ENCODE peak calls at places on chromosome 13, in seven cellular contexts. One of them, this sample, is unnamed.

GRCh38 chr13:48505597-48506091 is 27.2 kb downstream of the RCBTB2 start:
- DNase-seq in AG10803: peak; percentile 88
- DNase-seq in WTC11: no peak
- DNase-seq in left cardiac atrium: no peak
- DNase-seq in HepG2: no peak
- DNase-seq in activated CD4-positive, alpha-beta T cell treated with anti-CD3 and anti-CD28 coated beads, Interleukin-2, amount 10 ng/mL, durations not matched to agents 7 days and 5 days: peak; percentile 82
- DNase-seq in activated T-helper 1 cell treated with anti-CD3 and anti-CD28 coated beads, Interleukin-12 subunit alpha, Interleukin-12 subunit beta, Interleukin-2, Interleukin-4 antibody, amounts not matched to agents 30 ng/mL and 10 ng/mL and 1 ng/mL, durations not matched to agents 14 hours and 24 hours and 36 hours: peak; percentile 57
- DNase-seq in this sample: no peak

GRCh38 chr13:97364031-97364430 is 69.9 kb upstream of the RAP2A start:
- DNase-seq in AG10803: no peak
- DNase-seq in WTC11: no peak
- DNase-seq in left cardiac atrium: no peak
- DNase-seq in HepG2: no peak
- DNase-seq in activated CD4-positive, alpha-beta T cell treated with anti-CD3 and anti-CD28 coated beads, Interleukin-2, amount 10 ng/mL, durations not matched to agents 7 days and 5 days: no peak
- DNase-seq in activated T-helper 1 cell treated with anti-CD3 and anti-CD28 coated beads, Interleukin-12 subunit alpha, Interleukin-12 subunit beta, Interleukin-2, Interleukin-4 antibody, amounts not matched to agents 30 ng/mL and 10 ng/mL and 1 ng/mL, durations not matched to agents 14 hours and 24 hours and 36 hours: no peak
- DNase-seq in this sample: no peak

GRCh38 chr13:32881074-32881791 is 135.0 kb upstream of the KL start:
- DNase-seq in AG10803: peak; percentile 85
- DNase-seq in WTC11: no peak
- DNase-seq in left cardiac atrium: no peak
- DNase-seq in HepG2: no peak
- DNase-seq in activated CD4-positive, alpha-beta T cell treated with anti-CD3 and anti-CD28 coated beads, Interleukin-2, amount 10 ng/mL, durations not matched to agents 7 days and 5 days: no peak
- DNase-seq in activated T-helper 1 cell treated with anti-CD3 and anti-CD28 coated beads, Interleukin-12 subunit alpha, Interleukin-12 subunit beta, Interleukin-2, Interleukin-4 antibody, amounts not matched to agents 30 ng/mL and 10 ng/mL and 1 ng/mL, durations not matched to agents 14 hours and 24 hours and 36 hours: no peak
- DNase-seq in this sample: no peak

GRCh38 chr13:51923983-51924539 is 62.3 kb downstream of the CCDC70 start:
- DNase-seq in AG10803: no peak
- DNase-seq in WTC11: peak; percentile 46
- DNase-seq in left cardiac atrium: no peak
- DNase-seq in HepG2: peak; percentile 44
- DNase-seq in activated CD4-positive, alpha-beta T cell treated with anti-CD3 and anti-CD28 coated beads, Interleukin-2, amount 10 ng/mL, durations not matched to agents 7 days and 5 days: no peak
- DNase-seq in activated T-helper 1 cell treated with anti-CD3 and anti-CD28 coated beads, Interleukin-12 subunit alpha, Interleukin-12 subunit beta, Interleukin-2, Interleukin-4 antibody, amounts not matched to agents 30 ng/mL and 10 ng/mL and 1 ng/mL, durations not matched to agents 14 hours and 24 hours and 36 hours: no peak
- DNase-seq in this sample: peak; percentile 52

GRCh38 chr13:112696869-112697465 is 7.1 kb downstream of the ATP11A start:
- DNase-seq in AG10803: no peak
- DNase-seq in WTC11: peak; percentile 6
- DNase-seq in left cardiac atrium: no peak
- DNase-seq in HepG2: no peak
- DNase-seq in activated CD4-positive, alpha-beta T cell treated with anti-CD3 and anti-CD28 coated beads, Interleukin-2, amount 10 ng/mL, durations not matched to agents 7 days and 5 days: no peak
- DNase-seq in activated T-helper 1 cell treated with anti-CD3 and anti-CD28 coated beads, Interleukin-12 subunit alpha, Interleukin-12 subunit beta, Interleukin-2, Interleukin-4 antibody, amounts not matched to agents 30 ng/mL and 10 ng/mL and 1 ng/mL, durations not matched to agents 14 hours and 24 hours and 36 hours: no peak
- DNase-seq in this sample: no peak

GRCh38 chr13:31267126-31267784 is 67.5 kb downstream of the B3GLCT start:
- DNase-seq in AG10803: no peak
- DNase-seq in WTC11: no peak
- DNase-seq in left cardiac atrium: no peak
- DNase-seq in HepG2: no peak
- DNase-seq in activated CD4-positive, alpha-beta T cell treated with anti-CD3 and anti-CD28 coated beads, Interleukin-2, amount 10 ng/mL, durations not matched to agents 7 days and 5 days: no peak
- DNase-seq in activated T-helper 1 cell treated with anti-CD3 and anti-CD28 coated beads, Interleukin-12 subunit alpha, Interleukin-12 subunit beta, Interleukin-2, Interleukin-4 antibody, amounts not matched to agents 30 ng/mL and 10 ng/mL and 1 ng/mL, durations not matched to agents 14 hours and 24 hours and 36 hours: no peak
- DNase-seq in this sample: no peak

GRCh38 chr13:61156753-61157152 is 258.9 kb downstream of the PCDH20 start:
- DNase-seq in AG10803: no peak
- DNase-seq in WTC11: no peak
- DNase-seq in left cardiac atrium: no peak
- DNase-seq in HepG2: no peak
- DNase-seq in activated CD4-positive, alpha-beta T cell treated with anti-CD3 and anti-CD28 coated beads, Interleukin-2, amount 10 ng/mL, durations not matched to agents 7 days and 5 days: no peak
- DNase-seq in activated T-helper 1 cell treated with anti-CD3 and anti-CD28 coated beads, Interleukin-12 subunit alpha, Interleukin-12 subunit beta, Interleukin-2, Interleukin-4 antibody, amounts not matched to agents 30 ng/mL and 10 ng/mL and 1 ng/mL, durations not matched to agents 14 hours and 24 hours and 36 hours: no peak
- DNase-seq in this sample: no peak

GRCh38 chr13:22461854-22462565 is 718.8 kb upstream of the SGCG start:
- DNase-seq in AG10803: no peak
- DNase-seq in WTC11: no peak
- DNase-seq in left cardiac atrium: no peak
- DNase-seq in HepG2: no peak
- DNase-seq in activated CD4-positive, alpha-beta T cell treated with anti-CD3 and anti-CD28 coated beads, Interleukin-2, amount 10 ng/mL, durations not matched to agents 7 days and 5 days: no peak
- DNase-seq in activated T-helper 1 cell treated with anti-CD3 and anti-CD28 coated beads, Interleukin-12 subunit alpha, Interleukin-12 subunit beta, Interleukin-2, Interleukin-4 antibody, amounts not matched to agents 30 ng/mL and 10 ng/mL and 1 ng/mL, durations not matched to agents 14 hours and 24 hours and 36 hours: no peak
- DNase-seq in this sample: no peak

GRCh38 chr13:112057736-112058518 is 9.0 kb upstream of the SOX1 start:
- DNase-seq in AG10803: no peak
- DNase-seq in WTC11: peak; percentile 50
- DNase-seq in left cardiac atrium: no peak
- DNase-seq in HepG2: no peak
- DNase-seq in activated CD4-positive, alpha-beta T cell treated with anti-CD3 and anti-CD28 coated beads, Interleukin-2, amount 10 ng/mL, durations not matched to agents 7 days and 5 days: no peak
- DNase-seq in activated T-helper 1 cell treated with anti-CD3 and anti-CD28 coated beads, Interleukin-12 subunit alpha, Interleukin-12 subunit beta, Interleukin-2, Interleukin-4 antibody, amounts not matched to agents 30 ng/mL and 10 ng/mL and 1 ng/mL, durations not matched to agents 14 hours and 24 hours and 36 hours: no peak
- DNase-seq in this sample: no peak

GRCh38 chr13:98173431-98173921 is 3.6 kb downstream of the RNF113B start:
- DNase-seq in AG10803: peak; percentile 100
- DNase-seq in WTC11: no peak
- DNase-seq in left cardiac atrium: peak; percentile 37
- DNase-seq in HepG2: peak; percentile 95
- DNase-seq in activated CD4-positive, alpha-beta T cell treated with anti-CD3 and anti-CD28 coated beads, Interleukin-2, amount 10 ng/mL, durations not matched to agents 7 days and 5 days: no peak
- DNase-seq in activated T-helper 1 cell treated with anti-CD3 and anti-CD28 coated beads, Interleukin-12 subunit alpha, Interleukin-12 subunit beta, Interleukin-2, Interleukin-4 antibody, amounts not matched to agents 30 ng/mL and 10 ng/mL and 1 ng/mL, durations not matched to agents 14 hours and 24 hours and 36 hours: no peak
- DNase-seq in this sample: peak; percentile 26

GRCh38 chr13:113547248-113547971 is 37.1 kb upstream of the TFDP1 start:
- DNase-seq in AG10803: peak; percentile 47
- DNase-seq in WTC11: no peak
- DNase-seq in left cardiac atrium: no peak
- DNase-seq in HepG2: no peak
- DNase-seq in activated CD4-positive, alpha-beta T cell treated with anti-CD3 and anti-CD28 coated beads, Interleukin-2, amount 10 ng/mL, durations not matched to agents 7 days and 5 days: peak; percentile 3
- DNase-seq in activated T-helper 1 cell treated with anti-CD3 and anti-CD28 coated beads, Interleukin-12 subunit alpha, Interleukin-12 subunit beta, Interleukin-2, Interleukin-4 antibody, amounts not matched to agents 30 ng/mL and 10 ng/mL and 1 ng/mL, durations not matched to agents 14 hours and 24 hours and 36 hours: no peak
- DNase-seq in this sample: no peak

GRCh38 chr13:90389537-90389936 is 958.0 kb upstream of the MIR17HG start:
- DNase-seq in AG10803: no peak
- DNase-seq in WTC11: no peak
- DNase-seq in left cardiac atrium: no peak
- DNase-seq in HepG2: no peak
- DNase-seq in activated CD4-positive, alpha-beta T cell treated with anti-CD3 and anti-CD28 coated beads, Interleukin-2, amount 10 ng/mL, durations not matched to agents 7 days and 5 days: no peak
- DNase-seq in activated T-helper 1 cell treated with anti-CD3 and anti-CD28 coated beads, Interleukin-12 subunit alpha, Interleukin-12 subunit beta, Interleukin-2, Interleukin-4 antibody, amounts not matched to agents 30 ng/mL and 10 ng/mL and 1 ng/mL, durations not matched to agents 14 hours and 24 hours and 36 hours: no peak
- DNase-seq in this sample: no peak

GRCh38 chr13:113812140-113813036 is 51.5 kb downstream of the GAS6 start:
- DNase-seq in AG10803: no peak
- DNase-seq in WTC11: no peak
- DNase-seq in left cardiac atrium: no peak
- DNase-seq in HepG2: no peak
- DNase-seq in activated CD4-positive, alpha-beta T cell treated with anti-CD3 and anti-CD28 coated beads, Interleukin-2, amount 10 ng/mL, durations not matched to agents 7 days and 5 days: no peak
- DNase-seq in activated T-helper 1 cell treated with anti-CD3 and anti-CD28 coated beads, Interleukin-12 subunit alpha, Interleukin-12 subunit beta, Interleukin-2, Interleukin-4 antibody, amounts not matched to agents 30 ng/mL and 10 ng/mL and 1 ng/mL, durations not matched to agents 14 hours and 24 hours and 36 hours: no peak
- DNase-seq in this sample: no peak

GRCh38 chr13:67224148-67224846 is 5.8 kb downstream of the PCDH9 start:
- DNase-seq in AG10803: peak; percentile 67
- DNase-seq in WTC11: peak; percentile 43
- DNase-seq in left cardiac atrium: peak; percentile 75
- DNase-seq in HepG2: peak; percentile 56
- DNase-seq in activated CD4-positive, alpha-beta T cell treated with anti-CD3 and anti-CD28 coated beads, Interleukin-2, amount 10 ng/mL, durations not matched to agents 7 days and 5 days: peak; percentile 55
- DNase-seq in activated T-helper 1 cell treated with anti-CD3 and anti-CD28 coated beads, Interleukin-12 subunit alpha, Interleukin-12 subunit beta, Interleukin-2, Interleukin-4 antibody, amounts not matched to agents 30 ng/mL and 10 ng/mL and 1 ng/mL, durations not matched to agents 14 hours and 24 hours and 36 hours: no peak
- DNase-seq in this sample: peak; percentile 54

GRCh38 chr13:97261254-97262015 is 39.3 kb downstream of the MBNL2 start:
- DNase-seq in AG10803: no peak
- DNase-seq in WTC11: no peak
- DNase-seq in left cardiac atrium: no peak
- DNase-seq in HepG2: no peak
- DNase-seq in activated CD4-positive, alpha-beta T cell treated with anti-CD3 and anti-CD28 coated beads, Interleukin-2, amount 10 ng/mL, durations not matched to agents 7 days and 5 days: no peak
- DNase-seq in activated T-helper 1 cell treated with anti-CD3 and anti-CD28 coated beads, Interleukin-12 subunit alpha, Interleukin-12 subunit beta, Interleukin-2, Interleukin-4 antibody, amounts not matched to agents 30 ng/mL and 10 ng/mL and 1 ng/mL, durations not matched to agents 14 hours and 24 hours and 36 hours: no peak
- DNase-seq in this sample: no peak

GRCh38 chr13:60727140-60727539 is 330.1 kb downstream of the TDRD3 start:
- DNase-seq in AG10803: no peak
- DNase-seq in WTC11: no peak
- DNase-seq in left cardiac atrium: no peak
- DNase-seq in HepG2: no peak
- DNase-seq in activated CD4-positive, alpha-beta T cell treated with anti-CD3 and anti-CD28 coated beads, Interleukin-2, amount 10 ng/mL, durations not matched to agents 7 days and 5 days: no peak
- DNase-seq in activated T-helper 1 cell treated with anti-CD3 and anti-CD28 coated beads, Interleukin-12 subunit alpha, Interleukin-12 subunit beta, Interleukin-2, Interleukin-4 antibody, amounts not matched to agents 30 ng/mL and 10 ng/mL and 1 ng/mL, durations not matched to agents 14 hours and 24 hours and 36 hours: no peak
- DNase-seq in this sample: no peak

GRCh38 chr13:76696370-76696769 is 189.8 kb downstream of the KCTD12 start:
- DNase-seq in AG10803: peak; percentile 62
- DNase-seq in WTC11: no peak
- DNase-seq in left cardiac atrium: no peak
- DNase-seq in HepG2: peak; percentile 40
- DNase-seq in activated CD4-positive, alpha-beta T cell treated with anti-CD3 and anti-CD28 coated beads, Interleukin-2, amount 10 ng/mL, durations not matched to agents 7 days and 5 days: no peak
- DNase-seq in activated T-helper 1 cell treated with anti-CD3 and anti-CD28 coated beads, Interleukin-12 subunit alpha, Interleukin-12 subunit beta, Interleukin-2, Interleukin-4 antibody, amounts not matched to agents 30 ng/mL and 10 ng/mL and 1 ng/mL, durations not matched to agents 14 hours and 24 hours and 36 hours: no peak
- DNase-seq in this sample: no peak

GRCh38 chr13:99746857-99747710 is 224.5 kb downstream of the ZIC5 start:
- DNase-seq in AG10803: no peak
- DNase-seq in WTC11: peak; percentile 35
- DNase-seq in left cardiac atrium: no peak
- DNase-seq in HepG2: no peak
- DNase-seq in activated CD4-positive, alpha-beta T cell treated with anti-CD3 and anti-CD28 coated beads, Interleukin-2, amount 10 ng/mL, durations not matched to agents 7 days and 5 days: no peak
- DNase-seq in activated T-helper 1 cell treated with anti-CD3 and anti-CD28 coated beads, Interleukin-12 subunit alpha, Interleukin-12 subunit beta, Interleukin-2, Interleukin-4 antibody, amounts not matched to agents 30 ng/mL and 10 ng/mL and 1 ng/mL, durations not matched to agents 14 hours and 24 hours and 36 hours: no peak
- DNase-seq in this sample: no peak

GRCh38 chr13:109454167-109454917 is 332.0 kb downstream of the IRS2 start:
- DNase-seq in AG10803: peak; percentile 60
- DNase-seq in WTC11: no peak
- DNase-seq in left cardiac atrium: no peak
- DNase-seq in HepG2: no peak
- DNase-seq in activated CD4-positive, alpha-beta T cell treated with anti-CD3 and anti-CD28 coated beads, Interleukin-2, amount 10 ng/mL, durations not matched to agents 7 days and 5 days: no peak
- DNase-seq in activated T-helper 1 cell treated with anti-CD3 and anti-CD28 coated beads, Interleukin-12 subunit alpha, Interleukin-12 subunit beta, Interleukin-2, Interleukin-4 antibody, amounts not matched to agents 30 ng/mL and 10 ng/mL and 1 ng/mL, durations not matched to agents 14 hours and 24 hours and 36 hours: no peak
- DNase-seq in this sample: no peak

GRCh38 chr13:111152836-111153235 is 37.7 kb downstream of the ARHGEF7 start:
- DNase-seq in AG10803: no peak
- DNase-seq in WTC11: no peak
- DNase-seq in left cardiac atrium: no peak
- DNase-seq in HepG2: peak; percentile 61
- DNase-seq in activated CD4-positive, alpha-beta T cell treated with anti-CD3 and anti-CD28 coated beads, Interleukin-2, amount 10 ng/mL, durations not matched to agents 7 days and 5 days: no peak
- DNase-seq in activated T-helper 1 cell treated with anti-CD3 and anti-CD28 coated beads, Interleukin-12 subunit alpha, Interleukin-12 subunit beta, Interleukin-2, Interleukin-4 antibody, amounts not matched to agents 30 ng/mL and 10 ng/mL and 1 ng/mL, durations not matched to agents 14 hours and 24 hours and 36 hours: no peak
- DNase-seq in this sample: peak; percentile 28

GRCh38 chr13:77994166-77994565 is 75.5 kb upstream of the EDNRB start:
- DNase-seq in AG10803: no peak
- DNase-seq in WTC11: no peak
- DNase-seq in left cardiac atrium: peak; percentile 27
- DNase-seq in HepG2: no peak
- DNase-seq in activated CD4-positive, alpha-beta T cell treated with anti-CD3 and anti-CD28 coated beads, Interleukin-2, amount 10 ng/mL, durations not matched to agents 7 days and 5 days: no peak
- DNase-seq in activated T-helper 1 cell treated with anti-CD3 and anti-CD28 coated beads, Interleukin-12 subunit alpha, Interleukin-12 subunit beta, Interleukin-2, Interleukin-4 antibody, amounts not matched to agents 30 ng/mL and 10 ng/mL and 1 ng/mL, durations not matched to agents 14 hours and 24 hours and 36 hours: no peak
- DNase-seq in this sample: no peak

GRCh38 chr13:49098198-49098597 is 121.9 kb upstream of the MLNR start:
- DNase-seq in AG10803: peak; percentile 79
- DNase-seq in WTC11: no peak
- DNase-seq in left cardiac atrium: no peak
- DNase-seq in HepG2: no peak
- DNase-seq in activated CD4-positive, alpha-beta T cell treated with anti-CD3 and anti-CD28 coated beads, Interleukin-2, amount 10 ng/mL, durations not matched to agents 7 days and 5 days: no peak
- DNase-seq in activated T-helper 1 cell treated with anti-CD3 and anti-CD28 coated beads, Interleukin-12 subunit alpha, Interleukin-12 subunit beta, Interleukin-2, Interleukin-4 antibody, amounts not matched to agents 30 ng/mL and 10 ng/mL and 1 ng/mL, durations not matched to agents 14 hours and 24 hours and 36 hours: no peak
- DNase-seq in this sample: no peak

GRCh38 chr13:110410000-110410399 is 102.9 kb downstream of the COL4A2 start:
- DNase-seq in AG10803: no peak
- DNase-seq in WTC11: no peak
- DNase-seq in left cardiac atrium: no peak
- DNase-seq in HepG2: no peak
- DNase-seq in activated CD4-positive, alpha-beta T cell treated with anti-CD3 and anti-CD28 coated beads, Interleukin-2, amount 10 ng/mL, durations not matched to agents 7 days and 5 days: no peak
- DNase-seq in activated T-helper 1 cell treated with anti-CD3 and anti-CD28 coated beads, Interleukin-12 subunit alpha, Interleukin-12 subunit beta, Interleukin-2, Interleukin-4 antibody, amounts not matched to agents 30 ng/mL and 10 ng/mL and 1 ng/mL, durations not matched to agents 14 hours and 24 hours and 36 hours: no peak
- DNase-seq in this sample: no peak

GRCh38 chr13:40562975-40563349 is 103.5 kb downstream of the FOXO1 start:
- DNase-seq in AG10803: no peak
- DNase-seq in WTC11: no peak
- DNase-seq in left cardiac atrium: no peak
- DNase-seq in HepG2: no peak
- DNase-seq in activated CD4-positive, alpha-beta T cell treated with anti-CD3 and anti-CD28 coated beads, Interleukin-2, amount 10 ng/mL, durations not matched to agents 7 days and 5 days: no peak
- DNase-seq in activated T-helper 1 cell treated with anti-CD3 and anti-CD28 coated beads, Interleukin-12 subunit alpha, Interleukin-12 subunit beta, Interleukin-2, Interleukin-4 antibody, amounts not matched to agents 30 ng/mL and 10 ng/mL and 1 ng/mL, durations not matched to agents 14 hours and 24 hours and 36 hours: no peak
- DNase-seq in this sample: no peak

GRCh38 chr13:114090476-114090875 is 41.9 kb downstream of the RASA3 start:
- DNase-seq in AG10803: no peak
- DNase-seq in WTC11: peak; percentile 6
- DNase-seq in left cardiac atrium: peak; percentile 12
- DNase-seq in HepG2: no peak
- DNase-seq in activated CD4-positive, alpha-beta T cell treated with anti-CD3 and anti-CD28 coated beads, Interleukin-2, amount 10 ng/mL, durations not matched to agents 7 days and 5 days: no peak
- DNase-seq in activated T-helper 1 cell treated with anti-CD3 and anti-CD28 coated beads, Interleukin-12 subunit alpha, Interleukin-12 subunit beta, Interleukin-2, Interleukin-4 antibody, amounts not matched to agents 30 ng/mL and 10 ng/mL and 1 ng/mL, durations not matched to agents 14 hours and 24 hours and 36 hours: no peak
- DNase-seq in this sample: no peak

GRCh38 chr13:111323950-111324651 is 3.7 kb downstream of the TEX29 start:
- DNase-seq in AG10803: no peak
- DNase-seq in WTC11: no peak
- DNase-seq in left cardiac atrium: no peak
- DNase-seq in HepG2: no peak
- DNase-seq in activated CD4-positive, alpha-beta T cell treated with anti-CD3 and anti-CD28 coated beads, Interleukin-2, amount 10 ng/mL, durations not matched to agents 7 days and 5 days: no peak
- DNase-seq in activated T-helper 1 cell treated with anti-CD3 and anti-CD28 coated beads, Interleukin-12 subunit alpha, Interleukin-12 subunit beta, Interleukin-2, Interleukin-4 antibody, amounts not matched to agents 30 ng/mL and 10 ng/mL and 1 ng/mL, durations not matched to agents 14 hours and 24 hours and 36 hours: no peak
- DNase-seq in this sample: no peak

GRCh38 chr13:33483471-33483870 is 197.9 kb upstream of the STARD13 start:
- DNase-seq in AG10803: peak; percentile 36
- DNase-seq in WTC11: no peak
- DNase-seq in left cardiac atrium: no peak
- DNase-seq in HepG2: no peak
- DNase-seq in activated CD4-positive, alpha-beta T cell treated with anti-CD3 and anti-CD28 coated beads, Interleukin-2, amount 10 ng/mL, durations not matched to agents 7 days and 5 days: no peak
- DNase-seq in activated T-helper 1 cell treated with anti-CD3 and anti-CD28 coated beads, Interleukin-12 subunit alpha, Interleukin-12 subunit beta, Interleukin-2, Interleukin-4 antibody, amounts not matched to agents 30 ng/mL and 10 ng/mL and 1 ng/mL, durations not matched to agents 14 hours and 24 hours and 36 hours: no peak
- DNase-seq in this sample: no peak

GRCh38 chr13:111436446-111436845 is 116.0 kb downstream of the TEX29 start:
- DNase-seq in AG10803: no peak
- DNase-seq in WTC11: no peak
- DNase-seq in left cardiac atrium: no peak
- DNase-seq in HepG2: no peak
- DNase-seq in activated CD4-positive, alpha-beta T cell treated with anti-CD3 and anti-CD28 coated beads, Interleukin-2, amount 10 ng/mL, durations not matched to agents 7 days and 5 days: no peak
- DNase-seq in activated T-helper 1 cell treated with anti-CD3 and anti-CD28 coated beads, Interleukin-12 subunit alpha, Interleukin-12 subunit beta, Interleukin-2, Interleukin-4 antibody, amounts not matched to agents 30 ng/mL and 10 ng/mL and 1 ng/mL, durations not matched to agents 14 hours and 24 hours and 36 hours: no peak
- DNase-seq in this sample: no peak

GRCh38 chr13:92136449-92137180 is 738.2 kb downstream of the GPC5 start:
- DNase-seq in AG10803: no peak
- DNase-seq in WTC11: no peak
- DNase-seq in left cardiac atrium: no peak
- DNase-seq in HepG2: no peak
- DNase-seq in activated CD4-positive, alpha-beta T cell treated with anti-CD3 and anti-CD28 coated beads, Interleukin-2, amount 10 ng/mL, durations not matched to agents 7 days and 5 days: no peak
- DNase-seq in activated T-helper 1 cell treated with anti-CD3 and anti-CD28 coated beads, Interleukin-12 subunit alpha, Interleukin-12 subunit beta, Interleukin-2, Interleukin-4 antibody, amounts not matched to agents 30 ng/mL and 10 ng/mL and 1 ng/mL, durations not matched to agents 14 hours and 24 hours and 36 hours: no peak
- DNase-seq in this sample: no peak

GRCh38 chr13:48896312-48896711 is 79.4 kb upstream of the FNDC3A start:
- DNase-seq in AG10803: peak; percentile 15
- DNase-seq in WTC11: no peak
- DNase-seq in left cardiac atrium: no peak
- DNase-seq in HepG2: no peak
- DNase-seq in activated CD4-positive, alpha-beta T cell treated with anti-CD3 and anti-CD28 coated beads, Interleukin-2, amount 10 ng/mL, durations not matched to agents 7 days and 5 days: no peak
- DNase-seq in activated T-helper 1 cell treated with anti-CD3 and anti-CD28 coated beads, Interleukin-12 subunit alpha, Interleukin-12 subunit beta, Interleukin-2, Interleukin-4 antibody, amounts not matched to agents 30 ng/mL and 10 ng/mL and 1 ng/mL, durations not matched to agents 14 hours and 24 hours and 36 hours: no peak
- DNase-seq in this sample: no peak

GRCh38 chr13:30443957-30444404 is 21.7 kb downstream of the UBE2L5 start:
- DNase-seq in AG10803: no peak
- DNase-seq in WTC11: no peak
- DNase-seq in left cardiac atrium: no peak
- DNase-seq in HepG2: no peak
- DNase-seq in activated CD4-positive, alpha-beta T cell treated with anti-CD3 and anti-CD28 coated beads, Interleukin-2, amount 10 ng/mL, durations not matched to agents 7 days and 5 days: no peak
- DNase-seq in activated T-helper 1 cell treated with anti-CD3 and anti-CD28 coated beads, Interleukin-12 subunit alpha, Interleukin-12 subunit beta, Interleukin-2, Interleukin-4 antibody, amounts not matched to agents 30 ng/mL and 10 ng/mL and 1 ng/mL, durations not matched to agents 14 hours and 24 hours and 36 hours: no peak
- DNase-seq in this sample: no peak

GRCh38 chr13:50678464-50679162 is 164.9 kb downstream of the DLEU7 start:
- DNase-seq in AG10803: peak; percentile 97
- DNase-seq in WTC11: no peak
- DNase-seq in left cardiac atrium: no peak
- DNase-seq in HepG2: no peak
- DNase-seq in activated CD4-positive, alpha-beta T cell treated with anti-CD3 and anti-CD28 coated beads, Interleukin-2, amount 10 ng/mL, durations not matched to agents 7 days and 5 days: no peak
- DNase-seq in activated T-helper 1 cell treated with anti-CD3 and anti-CD28 coated beads, Interleukin-12 subunit alpha, Interleukin-12 subunit beta, Interleukin-2, Interleukin-4 antibody, amounts not matched to agents 30 ng/mL and 10 ng/mL and 1 ng/mL, durations not matched to agents 14 hours and 24 hours and 36 hours: no peak
- DNase-seq in this sample: no peak

GRCh38 chr13:64540468-64540867 is 2689.7 kb downstream of the PCDH9 start:
- DNase-seq in AG10803: no peak
- DNase-seq in WTC11: no peak
- DNase-seq in left cardiac atrium: no peak
- DNase-seq in HepG2: no peak
- DNase-seq in activated CD4-positive, alpha-beta T cell treated with anti-CD3 and anti-CD28 coated beads, Interleukin-2, amount 10 ng/mL, durations not matched to agents 7 days and 5 days: no peak
- DNase-seq in activated T-helper 1 cell treated with anti-CD3 and anti-CD28 coated beads, Interleukin-12 subunit alpha, Interleukin-12 subunit beta, Interleukin-2, Interleukin-4 antibody, amounts not matched to agents 30 ng/mL and 10 ng/mL and 1 ng/mL, durations not matched to agents 14 hours and 24 hours and 36 hours: no peak
- DNase-seq in this sample: no peak

GRCh38 chr13:32731576-32731975 is 145.3 kb downstream of the PDS5B start:
- DNase-seq in AG10803: peak; percentile 35
- DNase-seq in WTC11: no peak
- DNase-seq in left cardiac atrium: no peak
- DNase-seq in HepG2: no peak
- DNase-seq in activated CD4-positive, alpha-beta T cell treated with anti-CD3 and anti-CD28 coated beads, Interleukin-2, amount 10 ng/mL, durations not matched to agents 7 days and 5 days: no peak
- DNase-seq in activated T-helper 1 cell treated with anti-CD3 and anti-CD28 coated beads, Interleukin-12 subunit alpha, Interleukin-12 subunit beta, Interleukin-2, Interleukin-4 antibody, amounts not matched to agents 30 ng/mL and 10 ng/mL and 1 ng/mL, durations not matched to agents 14 hours and 24 hours and 36 hours: no peak
- DNase-seq in this sample: no peak

GRCh38 chr13:100203696-100204367 is 114.9 kb downstream of the PCCA start:
- DNase-seq in AG10803: peak; percentile 63
- DNase-seq in WTC11: no peak
- DNase-seq in left cardiac atrium: no peak
- DNase-seq in HepG2: no peak
- DNase-seq in activated CD4-positive, alpha-beta T cell treated with anti-CD3 and anti-CD28 coated beads, Interleukin-2, amount 10 ng/mL, durations not matched to agents 7 days and 5 days: no peak
- DNase-seq in activated T-helper 1 cell treated with anti-CD3 and anti-CD28 coated beads, Interleukin-12 subunit alpha, Interleukin-12 subunit beta, Interleukin-2, Interleukin-4 antibody, amounts not matched to agents 30 ng/mL and 10 ng/mL and 1 ng/mL, durations not matched to agents 14 hours and 24 hours and 36 hours: no peak
- DNase-seq in this sample: no peak

This sample was measured in HuH-7.